ENCODE peak calls at places on chromosome 15, in five cellular contexts. D is activated effector memory CD4-positive, alpha-beta T cell treated with Interleukin-2 at 50 U/mL for 16 hours; I is LHCN-M2; B is memory B cell; L is HEK293T. G is an unnamed sample.
A peak's percentile ranks its signal among the peaks of the same experiment; 100 is the strongest.

GRCh38 chr15:37394402-37395099 is 294.2 kb upstream of the MEIS2 start:
- DNase-seq in D (no peak), I (no peak), B (no peak), L (no peak), G (no peak)

GRCh38 chr15:91561371-91562100 is 292.0 kb upstream of the SLCO3A1 start:
- DNase-seq in D (no peak), I (no peak), B (no peak), L (no peak), G (no peak)

GRCh38 chr15:77819271-77819806 is 186.6 kb upstream of the LINGO1 start:
- DNase-seq in D (no peak), I (no peak), B (no peak), L (peak; percentile 66), G (no peak)

GRCh38 chr15:58247803-58248503 is 109.8 kb downstream of the AQP9 start:
- DNase-seq in D (no peak), I (no peak), B (no peak), L (no peak), G (no peak)

GRCh38 chr15:68578960-68579935 is at the start of gene CORO2B:
- DNase-seq in D (no peak), I (peak; percentile 49), B (no peak), L (peak; percentile 51), G (no peak)

GRCh38 chr15:65918357-65918920 is 49.1 kb downstream of the RAB11A start:
- DNase-seq in D (no peak), I (no peak), B (no peak), L (no peak), G (no peak)

GRCh38 chr15:36172970-36173369 is 406.5 kb upstream of the CDIN1 start:
- DNase-seq in D (no peak), I (no peak), B (no peak), L (no peak), G (no peak)

GRCh38 chr15:89898628-89899302 is 5.0 kb upstream of the AP3S2 start:
- DNase-seq in D (peak; percentile 22), I (peak; percentile 42), B (peak; percentile 52), L (peak; percentile 67), G (peak; percentile 35)

GRCh38 chr15:41258706-41259471 is 27.8 kb downstream of the CHP1 start:
- DNase-seq in D (no peak), I (peak; percentile 54), B (peak; percentile 16), L (no peak), G (no peak)

GRCh38 chr15:62858343-62858742 is 184.2 kb upstream of the TPM1 start:
- DNase-seq in D (no peak), I (no peak), B (no peak), L (no peak), G (no peak)

GRCh38 chr15:89665449-89666146 is 10.3 kb upstream of the KIF7 start:
- DNase-seq in D (no peak), I (peak; percentile 56), B (no peak), L (peak; percentile 72), G (peak; percentile 32)

GRCh38 chr15:80770356-80770705 is 8.8 kb upstream of the CEMIP start:
- DNase-seq in D (no peak), I (peak; percentile 28), B (no peak), L (no peak), G (no peak)

GRCh38 chr15:78739996-78740903 is 71.0 kb downstream of the ADAMTS7 start:
- DNase-seq in D (peak; percentile 12), I (no peak), B (peak; percentile 54), L (no peak), G (peak; percentile 52)

GRCh38 chr15:81170504-81170903 is 26.2 kb upstream of the IL16 start:
- DNase-seq in D (no peak), I (no peak), B (no peak), L (no peak), G (no peak)

GRCh38 chr15:62901916-62902554 is 140.5 kb upstream of the TPM1 start:
- DNase-seq in D (no peak), I (no peak), B (no peak), L (no peak), G (no peak)

GRCh38 chr15:80099246-80099645 is 39.8 kb downstream of the ZFAND6 start:
- DNase-seq in D (no peak), I (no peak), B (no peak), L (no peak), G (no peak)

GRCh38 chr15:74631408-74631807 is 15.8 kb downstream of the CLK3 start:
- DNase-seq in D (no peak), I (peak; percentile 70), B (no peak), L (no peak), G (no peak)

GRCh38 chr15:74776851-74777768 is 4.8 kb upstream of the CSK start:
- DNase-seq in D (no peak), I (no peak), B (peak; percentile 82), L (no peak), G (peak; percentile 48)

GRCh38 chr15:86062646-86063193 is 17.0 kb upstream of the AGBL1 start:
- DNase-seq in D (no peak), I (no peak), B (no peak), L (no peak), G (no peak)

GRCh38 chr15:42144841-42145375 is 11.5 kb downstream of the PLA2G4F start:
- DNase-seq in D (no peak), I (no peak), B (no peak), L (no peak), G (no peak)

GRCh38 chr15:74315626-74316025 is 51.8 kb downstream of the CYP11A1 start:
- DNase-seq in D (no peak), I (no peak), B (no peak), L (no peak), G (no peak)

GRCh38 chr15:71937650-71938311 is 127.4 kb downstream of the NR2E3 start:
- DNase-seq in D (no peak), I (no peak), B (no peak), L (no peak), G (no peak)

GRCh38 chr15:55403531-55403930 is 4.6 kb downstream of the CCPG1 start:
- DNase-seq in D (no peak), I (no peak), B (no peak), L (no peak), G (peak; percentile 70)

GRCh38 chr15:100878601-100879000 is 1.0 kb upstream of the ALDH1A3 start:
- DNase-seq in D (no peak), I (no peak), B (no peak), L (no peak), G (no peak)

GRCh38 chr15:51782357-51782896 is 31.0 kb downstream of the TMOD2 start:
- DNase-seq in D (no peak), I (peak; percentile 18), B (no peak), L (no peak), G (peak; percentile 55)

GRCh38 chr15:63234479-63234878 is 42.9 kb upstream of the APH1B start:
- DNase-seq in D (no peak), I (peak; percentile 64), B (no peak), L (no peak), G (no peak)